ENCODE peak calls at places on chromosome 6, in ten cellular contexts. H is right lobe of liver, I is tibial artery, R is lower leg skin, D is brain microvascular endothelial cell, Q is dorsolateral prefrontal cortex, J is cardiac muscle cell, Y is epithelial cell of esophagus, W is HFF-Myc, O is hepatocyte. T is an unnamed sample.

GRCh38 chr6:41182069-41183034 is 18.6 kb downstream of the TREML2 start:
- DNase-seq in H (no peak), I (no peak), R (peak), D (peak), Q (no peak), J (peak), Y (peak), W (peak), O (peak), T (peak)

GRCh38 chr6:46888031-46888430 is 33.7 kb downstream of the ADGRF5 start:
- DNase-seq in H (no peak), I (no peak), R (no peak), D (peak), Q (no peak), J (no peak), Y (peak), W (no peak), O (no peak), T (no peak)

GRCh38 chr6:133809406-133809805 is 79.5 kb upstream of the TCF21 start:
- DNase-seq in H (no peak), I (no peak), R (no peak), D (no peak), Q (no peak), J (no peak), Y (peak), W (no peak), O (no peak), T (peak)

GRCh38 chr6:82017316-82017715 is 230.2 kb downstream of the IBTK start:
- DNase-seq in H (no peak), I (peak), R (peak), D (peak), Q (no peak), J (peak), Y (peak), W (no peak), O (peak), T (peak)

GRCh38 chr6:112337209-112337638 is 9.9 kb upstream of the RFPL4B start:
- DNase-seq in H (peak), I (peak), R (peak), D (peak), Q (peak), J (peak), Y (peak), W (peak), O (peak), T (peak)

GRCh38 chr6:113829702-113830058 is 27.5 kb upstream of the MARCKS start:
- DNase-seq in H (no peak), I (no peak), R (no peak), D (peak), Q (no peak), J (no peak), Y (no peak), W (no peak), O (peak), T (peak)

GRCh38 chr6:107977283-107977682 is 19.3 kb upstream of the SEC63 start:
- DNase-seq in H (no peak), I (no peak), R (no peak), D (peak), Q (no peak), J (no peak), Y (peak), W (no peak), O (peak), T (peak)

GRCh38 chr6:168355716-168356522 is 36.3 kb upstream of the DACT2 start:
- DNase-seq in H (peak), I (no peak), R (no peak), D (peak), Q (peak), J (peak), Y (no peak), W (no peak), O (peak), T (no peak)

GRCh38 chr6:22668307-22668706 is 98.9 kb downstream of the HDGFL1 start:
- DNase-seq in H (no peak), I (no peak), R (no peak), D (peak), Q (no peak), J (no peak), Y (no peak), W (no peak), O (no peak), T (no peak)

GRCh38 chr6:116369540-116370327 is 1.0 kb upstream of the DSE start:
- DNase-seq in H (no peak), I (no peak), R (no peak), D (no peak), Q (no peak), J (no peak), Y (no peak), W (no peak), O (no peak), T (no peak)

GRCh38 chr6:111625511-111626331 is 20.0 kb upstream of the TRAF3IP2 start:
- DNase-seq in H (peak), I (peak), R (no peak), D (peak), Q (peak), J (peak), Y (no peak), W (no peak), O (no peak), T (peak)

GRCh38 chr6:156699017-156699421 is 78.2 kb upstream of the ARID1B start:
- DNase-seq in H (no peak), I (no peak), R (no peak), D (peak), Q (no peak), J (no peak), Y (peak), W (peak), O (no peak), T (peak)

GRCh38 chr6:139126255-139126654 is 8.6 kb upstream of the HECA start:
- DNase-seq in H (no peak), I (no peak), R (peak), D (peak), Q (no peak), J (no peak), Y (peak), W (peak), O (no peak), T (peak)

GRCh38 chr6:168938546-168938945 is 315.1 kb downstream of the THBS2 start:
- DNase-seq in H (no peak), I (no peak), R (no peak), D (no peak), Q (no peak), J (no peak), Y (no peak), W (no peak), O (no peak), T (no peak)

GRCh38 chr6:41699063-41699462 is 36.3 kb downstream of the TFEB start:
- DNase-seq in H (no peak), I (no peak), R (no peak), D (no peak), Q (no peak), J (no peak), Y (no peak), W (no peak), O (no peak), T (no peak)

GRCh38 chr6:41449399-41450245 is 96.6 kb upstream of the FOXP4 start:
- DNase-seq in H (peak), I (no peak), R (no peak), D (no peak), Q (no peak), J (no peak), Y (no peak), W (no peak), O (peak), T (peak)

GRCh38 chr6:20584100-20584731 is 50.0 kb downstream of the CDKAL1 start:
- DNase-seq in H (no peak), I (no peak), R (no peak), D (no peak), Q (no peak), J (no peak), Y (no peak), W (no peak), O (no peak), T (no peak)

GRCh38 chr6:108132863-108133262 is 33.0 kb upstream of the NR2E1 start:
- DNase-seq in H (no peak), I (no peak), R (no peak), D (no peak), Q (no peak), J (no peak), Y (no peak), W (no peak), O (no peak), T (no peak)

GRCh38 chr6:128204621-128205020 is 303.8 kb upstream of the THEMIS start:
- DNase-seq in H (no peak), I (no peak), R (no peak), D (no peak), Q (no peak), J (no peak), Y (no peak), W (no peak), O (no peak), T (no peak)

GRCh38 chr6:144411506-144412165 is 126.5 kb downstream of the UTRN start:
- DNase-seq in H (no peak), I (no peak), R (no peak), D (no peak), Q (no peak), J (no peak), Y (peak), W (no peak), O (no peak), T (peak)

GRCh38 chr6:23547851-23548250 is 578.2 kb upstream of the NRSN1 start:
- DNase-seq in H (no peak), I (no peak), R (no peak), D (no peak), Q (no peak), J (peak), Y (peak), W (no peak), O (peak), T (no peak)

GRCh38 chr6:16482702-16483314 is 244.4 kb downstream of the GMPR start:
- DNase-seq in H (no peak), I (no peak), R (no peak), D (no peak), Q (no peak), J (no peak), Y (no peak), W (no peak), O (no peak), T (no peak)

GRCh38 chr6:41257369-41258195 is 28.9 kb downstream of the TREM1 start:
- DNase-seq in H (no peak), I (no peak), R (no peak), D (peak), Q (no peak), J (no peak), Y (peak), W (peak), O (peak), T (peak)

GRCh38 chr6:89045585-89045984 is 35.0 kb upstream of the PNRC1 start:
- DNase-seq in H (no peak), I (no peak), R (no peak), D (no peak), Q (no peak), J (no peak), Y (peak), W (no peak), O (no peak), T (no peak)

GRCh38 chr6:146700078-146700686 is 101.4 kb downstream of the ADGB start:
- DNase-seq in H (peak), I (peak), R (peak), D (peak), Q (no peak), J (peak), Y (peak), W (peak), O (peak), T (peak)

GRCh38 chr6:144447487-144447886 is 162.4 kb downstream of the UTRN start:
- DNase-seq in H (no peak), I (no peak), R (no peak), D (peak), Q (no peak), J (no peak), Y (peak), W (no peak), O (no peak), T (peak)

GRCh38 chr6:16723833-16724232 is 37.4 kb downstream of the ATXN1 start:
- DNase-seq in H (no peak), I (no peak), R (no peak), D (peak), Q (no peak), J (peak), Y (peak), W (peak), O (peak), T (peak)

GRCh38 chr6:169384291-169384690 is 130.6 kb upstream of the THBS2 start:
- DNase-seq in H (no peak), I (no peak), R (no peak), D (no peak), Q (no peak), J (no peak), Y (no peak), W (no peak), O (no peak), T (no peak)

GRCh38 chr6:139752086-139752485 is 377.6 kb upstream of the CITED2 start:
- DNase-seq in H (no peak), I (no peak), R (no peak), D (no peak), Q (no peak), J (no peak), Y (no peak), W (no peak), O (no peak), T (peak)

GRCh38 chr6:43817192-43817591 is 47.2 kb downstream of the VEGFA start:
- DNase-seq in H (no peak), I (no peak), R (no peak), D (peak), Q (no peak), J (peak), Y (peak), W (no peak), O (peak), T (no peak)
- TF ChIP-seq CTCF in H (no peak), I (no peak), R (no peak), D (peak), Q (no peak), J (peak), Y (peak), W (peak), O (peak), T (peak)

DNA sequence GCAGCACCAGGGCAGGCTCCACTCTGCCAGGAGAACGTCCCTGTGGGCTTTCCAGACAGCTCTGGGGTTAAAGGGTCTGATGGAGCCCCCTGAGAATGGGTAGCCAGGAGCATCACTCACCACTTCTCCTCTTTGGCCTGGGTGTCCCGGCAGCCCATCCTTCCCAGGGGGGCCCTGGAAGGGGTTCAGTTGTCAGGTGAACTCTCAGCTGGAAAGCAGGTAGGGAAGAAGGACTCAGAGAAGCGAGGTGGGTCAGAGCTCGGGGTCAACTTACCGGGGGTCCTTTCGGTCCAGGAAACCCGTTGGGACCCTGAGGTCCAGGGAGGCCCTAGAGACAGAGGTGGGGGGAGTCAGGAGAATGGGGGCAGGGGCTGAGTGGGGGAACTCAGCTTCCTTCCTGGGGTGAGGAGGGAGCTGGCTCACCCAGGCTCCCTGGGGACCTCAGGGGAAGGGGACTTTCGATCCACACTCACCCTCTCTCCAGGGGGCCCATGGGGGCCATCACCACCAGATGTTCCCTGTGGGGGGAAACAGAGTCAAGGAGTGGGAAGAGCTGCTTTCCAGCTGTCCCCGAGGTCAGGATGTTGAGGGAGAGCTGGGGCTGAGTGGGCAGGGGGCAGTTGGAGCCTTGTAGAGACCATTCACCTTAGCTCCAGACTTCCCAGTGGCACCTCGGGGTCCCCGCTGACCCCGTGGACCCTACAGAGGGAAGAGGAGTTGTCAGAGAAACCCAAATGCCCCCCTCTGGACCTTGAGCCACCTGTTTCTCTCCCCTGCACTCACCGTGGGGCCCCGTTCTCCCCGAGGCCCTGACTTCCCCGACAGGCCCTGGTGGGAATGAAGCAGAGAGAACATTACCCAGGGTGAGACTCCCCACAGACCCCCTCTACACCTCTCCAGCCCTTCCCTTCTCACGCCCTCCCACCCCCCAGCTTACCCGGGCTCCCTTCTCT is 18.8 kb downstream of the COL11A2 start:
- DNase-seq in H (peak), I (no peak), R (no peak), D (no peak), Q (peak), J (no peak), Y (no peak), W (no peak), O (no peak), T (no peak)
- H3K4me3 ChIP-seq in H (no peak), I (no peak), R (no peak), D (no peak), Q (no peak), J (no peak), Y (no peak), W (no peak), O (no peak), T (no peak)

DNA sequence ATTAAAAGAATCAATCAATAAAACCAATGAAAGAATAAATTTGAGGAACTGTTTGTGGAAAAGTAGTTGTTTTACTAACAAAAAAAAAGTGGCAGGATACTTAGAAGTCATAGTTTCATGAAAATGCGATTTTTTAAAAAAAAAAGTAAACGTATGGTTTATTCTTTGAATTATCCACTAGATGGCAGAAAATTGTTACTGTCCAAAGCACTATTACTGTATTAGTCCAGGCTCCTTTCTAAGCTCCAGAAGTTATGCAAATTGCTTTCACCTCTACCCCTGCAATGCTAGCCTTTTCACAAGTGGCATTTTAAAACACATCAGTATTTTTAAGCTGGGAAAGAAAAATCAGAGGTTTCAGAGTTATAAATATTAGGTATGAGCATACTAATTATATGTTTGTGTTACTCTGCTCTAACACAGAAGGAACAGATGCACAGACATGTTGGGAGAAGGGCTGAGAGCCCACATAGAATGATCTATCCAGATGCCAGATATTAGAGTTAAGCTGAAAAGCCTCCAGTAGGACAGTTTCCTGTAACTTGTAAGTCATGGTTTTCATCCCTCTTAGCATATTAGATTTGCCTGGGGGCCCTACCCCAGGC is 63.9 kb downstream of the FHL5 start:
- DNase-seq in H (no peak), I (no peak), R (no peak), D (no peak), Q (no peak), J (peak), Y (peak), W (peak), O (peak), T (peak)
- TF ChIP-seq CTCF in H (peak), I (peak), R (no peak), D (no peak), Q (peak), J (peak), Y (peak), W (peak), O (peak), T (peak)

GRCh38 chr6:37004044-37004984 is 1.1 kb upstream of the FGD2 start:
- DNase-seq in H (no peak), I (no peak), R (no peak), D (no peak), Q (no peak), J (no peak), Y (no peak), W (no peak), O (no peak), T (no peak)

GRCh38 chr6:37007340-37008043 is 2.0 kb downstream of the FGD2 start:
- DNase-seq in H (no peak), I (no peak), R (no peak), D (no peak), Q (no peak), J (no peak), Y (no peak), W (no peak), O (no peak), T (no peak)

GRCh38 chr6:37006793-37007339 is 1.4 kb downstream of the FGD2 start:
- DNase-seq in H (no peak), I (no peak), R (no peak), D (no peak), Q (no peak), J (no peak), Y (no peak), W (no peak), O (no peak), T (peak)

GRCh38 chr6:37005061-37005810 is at the start of gene FGD2:
- DNase-seq in H (no peak), I (no peak), R (no peak), D (no peak), Q (no peak), J (no peak), Y (no peak), W (no peak), O (no peak), T (no peak)

DNA sequence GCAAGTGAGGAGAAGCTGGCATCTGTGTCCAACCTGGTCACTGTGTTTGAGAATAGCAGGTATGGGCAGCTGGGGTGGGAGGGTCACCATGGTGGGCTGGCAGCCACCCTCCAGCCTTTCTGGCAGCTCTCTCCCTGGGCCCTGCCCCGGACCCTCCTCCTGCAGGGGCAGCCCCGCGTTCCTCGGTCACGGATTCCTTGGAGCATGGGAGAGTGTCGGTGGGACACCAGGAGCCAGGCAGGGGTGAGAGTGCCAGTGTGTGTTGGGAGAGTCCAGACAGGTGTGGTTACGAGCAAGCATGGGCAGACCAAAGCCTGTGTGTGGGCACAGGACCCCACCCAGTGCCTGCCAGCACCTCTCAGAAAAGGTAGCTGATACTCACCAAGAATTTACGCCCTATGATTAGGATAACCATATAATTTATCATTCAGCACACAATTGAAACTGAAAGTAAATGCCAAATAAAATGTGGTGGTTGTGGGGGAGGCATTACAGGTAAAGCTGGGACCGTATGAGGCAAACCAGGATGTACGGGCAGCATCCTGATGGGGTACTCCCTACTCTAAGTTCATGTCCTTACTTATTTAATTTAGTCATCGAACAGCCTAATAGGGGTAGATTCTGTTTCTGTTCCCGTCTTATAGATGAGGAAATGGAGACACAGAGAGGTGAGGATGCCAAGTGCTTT is 516 bp downstream of the FGD2 start:
- DNase-seq in H (no peak), I (no peak), R (no peak), D (no peak), Q (no peak), J (no peak), Y (no peak), W (no peak), O (no peak), T (no peak)
- H3K4me3 ChIP-seq in H (peak), I (peak), R (peak), D (no peak), Q (peak), J (no peak), Y (no peak), W (no peak), O (no peak), T (no peak)

DNA sequence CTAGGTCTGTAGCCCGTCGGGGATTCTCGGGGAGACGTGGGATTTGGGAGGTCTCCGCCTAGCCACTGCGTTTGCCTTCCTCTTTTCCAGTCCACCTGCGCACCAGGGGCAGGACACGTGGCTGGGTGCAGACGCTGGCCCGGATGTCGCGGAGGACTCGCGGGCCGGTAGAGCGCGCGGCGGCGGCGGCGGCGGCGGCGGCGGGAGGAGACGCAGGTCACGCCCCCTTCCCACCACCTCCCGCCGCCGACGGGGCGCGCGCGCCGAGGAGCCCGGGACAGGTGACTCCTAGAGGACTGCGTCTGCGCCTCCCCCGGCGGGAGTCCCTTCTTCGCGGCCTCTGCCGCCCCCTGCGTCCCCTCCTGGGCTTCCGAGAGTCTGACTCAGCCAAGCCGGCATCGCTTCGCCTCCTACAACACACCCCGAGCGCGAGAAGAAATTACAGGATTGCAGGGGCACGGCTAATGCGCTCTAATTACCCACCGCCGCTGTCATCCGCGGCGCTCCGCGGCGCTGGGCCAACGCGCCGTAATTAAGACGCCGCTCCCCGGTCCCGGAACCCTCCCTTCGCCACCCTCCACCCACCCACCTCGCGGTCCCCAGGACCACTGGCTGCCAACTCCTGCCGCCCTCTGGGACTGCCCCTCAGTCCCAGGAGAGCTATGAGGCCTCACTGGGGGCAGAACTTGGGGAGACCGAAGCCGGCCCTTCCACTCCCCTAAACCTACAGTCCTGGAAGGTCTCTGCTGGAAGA is 124.5 kb downstream of the MRPL14 start:
- DNase-seq in H (no peak), I (peak), R (no peak), D (peak), Q (no peak), J (peak), Y (peak), W (no peak), O (peak), T (peak)
- TF ChIP-seq CTCF in H (no peak), I (no peak), R (no peak), D (peak), Q (no peak), J (peak), Y (no peak), W (peak), O (peak), T (no peak)